ENCODE peak calls at places on chromosomes 11 and 22, in five cellular contexts. X, A, M, Q and K are unnamed samples.
A peak's percentile ranks its signal among the peaks of the same experiment; 100 is the strongest.

GRCh38 chr11:35009191-35009940 is 92.9 kb downstream of the PDHX start:
- DNase-seq in X (no peak), A (peak; percentile 92), M (peak; percentile 77), Q (no peak), K (no peak)

GRCh38 chr11:78416285-78417174 is 1.1 kb downstream of the GAB2 start:
- DNase-seq in X (peak; percentile 71), Q (peak; percentile 50), M (peak; percentile 90), A (peak; percentile 87), K (peak; percentile 98)

GRCh38 chr22:46057206-46057605 is 80.2 kb upstream of the WNT7B start:
- DNase-seq in X (no peak), A (peak; percentile 50), M (peak; percentile 55), Q (no peak), K (peak; percentile 81)

GRCh38 chr11:95230054-95231034 is 658 bp downstream of the SESN3 start:
- DNase-seq in Q (no peak), X (no peak), M (no peak), A (peak; percentile 30), K (peak; percentile 85)

GRCh38 chr11:15580775-15581095 is 466.0 kb downstream of the INSC start:
- DNase-seq in A (no peak), M (no peak), Q (no peak), X (no peak), K (no peak)

GRCh38 chr11:119846374-119846773 is 117.4 kb upstream of the NECTIN1 start:
- DNase-seq in X (no peak), A (no peak), Q (no peak), M (no peak), K (no peak)

GRCh38 chr11:35618497-35619029 is 303 bp downstream of the FJX1 start:
- DNase-seq in M (no peak), Q (no peak), A (no peak), X (no peak), K (no peak)

GRCh38 chr11:67776834-67777530 is 102.6 kb upstream of the ALDH3B2 start:
- DNase-seq in X (no peak), M (no peak), Q (no peak), A (no peak), K (no peak)

GRCh38 chr11:41351825-41352224 is 107.6 kb downstream of the LRRC4C start:
- DNase-seq in M (no peak), X (no peak), A (no peak), Q (no peak), K (no peak)

GRCh38 chr11:70829160-70829899 is 423.0 kb downstream of the SHANK2 start:
- DNase-seq in A (no peak), Q (no peak), X (no peak), M (no peak), K (no peak)

GRCh38 chr11:67671211-67671520 is 3.3 kb downstream of the ALDH3B2 start:
- DNase-seq in Q (no peak), A (no peak), M (no peak), X (no peak), K (peak; percentile 72)

GRCh38 chr11:115385211-115385610 is 119.0 kb downstream of the CADM1 start:
- DNase-seq in M (no peak), Q (no peak), X (no peak), A (no peak), K (no peak)

GRCh38 chr11:6812391-6813005 is 13.0 kb upstream of the OR6A2 start:
- DNase-seq in Q (no peak), X (peak; percentile 3), A (peak; percentile 35), M (peak; percentile 50), K (no peak)

GRCh38 chr11:2109541-2110019 is 29.6 kb downstream of the IGF2 start:
- DNase-seq in Q (no peak), X (no peak), M (no peak), A (no peak), K (no peak)

GRCh38 chr11:118180300-118180703 is 3.9 kb upstream of the SCN2B start:
- DNase-seq in Q (no peak), M (peak; percentile 42), X (no peak), A (no peak), K (no peak)

GRCh38 chr11:84524422-84525051 is 1102.6 kb downstream of the DLG2 start:
- DNase-seq in A (peak; percentile 41), M (peak; percentile 0), X (no peak), Q (no peak), K (no peak)

GRCh38 chr11:74820763-74821162 is 72.1 kb downstream of the RNF169 start:
- DNase-seq in Q (no peak), M (peak; percentile 94), A (peak; percentile 91), X (no peak), K (no peak)

GRCh38 chr11:16191852-16192240 is 164.5 kb downstream of the SOX6 start:
- DNase-seq in A (no peak), X (no peak), M (no peak), Q (no peak), K (no peak)

GRCh38 chr11:1693327-1694063 is 3.5 kb upstream of the KRTAP5-6 start:
- DNase-seq in Q (peak; percentile 59), M (peak; percentile 60), X (peak; percentile 63), A (peak; percentile 74), K (peak; percentile 73)

GRCh38 chr22:27809226-27809625 is 7.7 kb upstream of the MN1 start:
- DNase-seq in M (no peak), X (no peak), Q (no peak), A (no peak), K (no peak)

GRCh38 chr11:43942651-43943356 is 367 bp downstream of the C11orf96 start:
- DNase-seq in M (peak; percentile 30), X (no peak), Q (no peak), A (peak; percentile 52), K (no peak)

GRCh38 chr22:45584621-45585436 is 82.1 kb downstream of the FBLN1 start:
- DNase-seq in A (no peak), X (no peak), M (peak; percentile 33), Q (no peak), K (no peak)

GRCh38 chr22:28075260-28075981 is 156.4 kb upstream of the PITPNB start:
- DNase-seq in M (peak; percentile 89), X (no peak), A (peak; percentile 79), Q (no peak), K (no peak)

GRCh38 chr11:91173701-91174100 is 950.9 kb upstream of the CHORDC1 start:
- DNase-seq in M (peak; percentile 37), A (peak; percentile 46), X (no peak), Q (no peak), K (no peak)

GRCh38 chr11:132962026-132962425 is 570.3 kb downstream of the OPCML start:
- DNase-seq in A (peak; percentile 64), M (peak; percentile 66), Q (no peak), X (no peak), K (no peak)

GRCh38 chr11:70089631-70090030 is 11.5 kb downstream of the ANO1 start:
- DNase-seq in M (no peak), X (no peak), A (no peak), Q (no peak), K (no peak)

GRCh38 chr11:16945671-16946469 is 68.3 kb downstream of the PLEKHA7 start:
- DNase-seq in Q (no peak), M (peak; percentile 62), X (peak; percentile 4), A (peak; percentile 71), K (no peak)

GRCh38 chr11:23679041-23679440 is 817.8 kb upstream of the LUZP2 start:
- DNase-seq in A (no peak), X (no peak), M (no peak), Q (no peak), K (no peak)

GRCh38 chr22:25061605-25062377 is 109.3 kb downstream of the KIAA1671 start:
- DNase-seq in Q (no peak), X (no peak), A (no peak), M (no peak), K (no peak)